ENCODE peak calls at places on chromosomes 1 and 21, in nine cellular contexts. One of them, this sample, is unnamed.
A peak's percentile ranks its signal among the peaks of the same experiment; 100 is the strongest.

GRCh38 chr21:44815852-44816628 is 1.8 kb downstream of the SUMO3 start:
- DNase-seq in neural progenitor cell: no peak
- DNase-seq in OCI-LY7: no peak
- DNase-seq in HCT116: no peak
- DNase-seq in GM23248: peak; percentile 16
- DNase-seq in GM23338: no peak
- DNase-seq in PC-3: no peak
- DNase-seq in SK-N-SH: peak; percentile 74
- DNase-seq in MM.1S: no peak
- DNase-seq in this sample: peak; percentile 31

GRCh38 chr1:43625063-43625780 is 24.7 kb upstream of the KDM4A start:
- DNase-seq in SK-N-SH: peak; percentile 7
- DNase-seq in PC-3: no peak
- DNase-seq in OCI-LY7: no peak
- DNase-seq in GM23248: no peak
- DNase-seq in neural progenitor cell: no peak
- DNase-seq in HCT116: no peak
- DNase-seq in GM23338: no peak
- DNase-seq in MM.1S: no peak
- DNase-seq in this sample: no peak

GRCh38 chr1:154715385-154715784 is 107.4 kb upstream of the ADAR start:
- DNase-seq in HCT116: no peak
- DNase-seq in GM23248: no peak
- DNase-seq in SK-N-SH: no peak
- DNase-seq in PC-3: no peak
- DNase-seq in OCI-LY7: no peak
- DNase-seq in MM.1S: no peak
- DNase-seq in GM23338: no peak
- DNase-seq in neural progenitor cell: no peak
- DNase-seq in this sample: no peak

GRCh38 chr1:204701229-204701628 is 15.7 kb upstream of the LRRN2 start:
- DNase-seq in OCI-LY7: no peak
- DNase-seq in GM23338: no peak
- DNase-seq in SK-N-SH: no peak
- DNase-seq in GM23248: no peak
- DNase-seq in PC-3: no peak
- DNase-seq in neural progenitor cell: no peak
- DNase-seq in MM.1S: no peak
- DNase-seq in HCT116: no peak
- DNase-seq in this sample: no peak

GRCh38 chr1:181318858-181319235 is 164.5 kb upstream of the CACNA1E start:
- DNase-seq in SK-N-SH: no peak
- DNase-seq in HCT116: no peak
- DNase-seq in OCI-LY7: no peak
- DNase-seq in GM23248: peak; percentile 70
- DNase-seq in GM23338: no peak
- DNase-seq in PC-3: no peak
- DNase-seq in neural progenitor cell: no peak
- DNase-seq in MM.1S: no peak
- DNase-seq in this sample: no peak

GRCh38 chr21:21165063-21165645 is 166.9 kb downstream of the NCAM2 start:
- DNase-seq in neural progenitor cell: no peak
- DNase-seq in HCT116: no peak
- DNase-seq in GM23338: no peak
- DNase-seq in PC-3: no peak
- DNase-seq in GM23248: peak; percentile 94
- DNase-seq in MM.1S: no peak
- DNase-seq in OCI-LY7: no peak
- DNase-seq in SK-N-SH: peak; percentile 14
- DNase-seq in this sample: no peak

GRCh38 chr21:37168666-37169065 is 95.6 kb downstream of the TTC3 start:
- DNase-seq in GM23248: no peak
- DNase-seq in HCT116: no peak
- DNase-seq in neural progenitor cell: no peak
- DNase-seq in GM23338: no peak
- DNase-seq in SK-N-SH: no peak
- DNase-seq in PC-3: no peak
- DNase-seq in OCI-LY7: no peak
- DNase-seq in MM.1S: no peak
- DNase-seq in this sample: no peak

GRCh38 chr1:220917535-220918209 is 38.4 kb downstream of the HLX start:
- DNase-seq in HCT116: no peak
- DNase-seq in PC-3: no peak
- DNase-seq in GM23248: no peak
- DNase-seq in SK-N-SH: no peak
- DNase-seq in OCI-LY7: no peak
- DNase-seq in MM.1S: no peak
- DNase-seq in neural progenitor cell: no peak
- DNase-seq in GM23338: no peak
- DNase-seq in this sample: no peak

GRCh38 chr1:113479713-113480676 is 89.7 kb downstream of the MAGI3 start:
- DNase-seq in PC-3: peak; percentile 20
- DNase-seq in GM23248: peak; percentile 1
- DNase-seq in HCT116: no peak
- DNase-seq in neural progenitor cell: no peak
- DNase-seq in MM.1S: no peak
- DNase-seq in GM23338: no peak
- DNase-seq in SK-N-SH: no peak
- DNase-seq in OCI-LY7: no peak
- DNase-seq in this sample: no peak

GRCh38 chr1:236534164-236534651 is 10.4 kb downstream of the LGALS8 start:
- DNase-seq in neural progenitor cell: no peak
- DNase-seq in MM.1S: no peak
- DNase-seq in OCI-LY7: no peak
- DNase-seq in SK-N-SH: no peak
- DNase-seq in PC-3: peak; percentile 36
- DNase-seq in GM23338: no peak
- DNase-seq in HCT116: no peak
- DNase-seq in GM23248: peak; percentile 90
- DNase-seq in this sample: no peak

GRCh38 chr21:36765229-36765628 is 66.3 kb downstream of the SIM2 start:
- DNase-seq in GM23248: peak; percentile 21
- DNase-seq in PC-3: no peak
- DNase-seq in GM23338: no peak
- DNase-seq in neural progenitor cell: no peak
- DNase-seq in OCI-LY7: no peak
- DNase-seq in MM.1S: no peak
- DNase-seq in HCT116: no peak
- DNase-seq in SK-N-SH: no peak
- DNase-seq in this sample: no peak

GRCh38 chr1:151888972-151889570 is 20.2 kb downstream of the THEM4 start:
- DNase-seq in GM23338: peak; percentile 65
- DNase-seq in OCI-LY7: peak; percentile 44
- DNase-seq in GM23248: peak; percentile 45
- DNase-seq in MM.1S: peak; percentile 47
- DNase-seq in HCT116: no peak
- DNase-seq in SK-N-SH: peak; percentile 23
- DNase-seq in PC-3: peak; percentile 62
- DNase-seq in neural progenitor cell: peak; percentile 7
- DNase-seq in this sample: peak; percentile 30

GRCh38 chr1:202836616-202837403 is 26.1 kb downstream of the PCAT6 start:
- DNase-seq in PC-3: peak; percentile 53
- DNase-seq in GM23338: peak; percentile 32
- DNase-seq in HCT116: no peak
- DNase-seq in GM23248: no peak
- DNase-seq in neural progenitor cell: no peak
- DNase-seq in MM.1S: no peak
- DNase-seq in SK-N-SH: no peak
- DNase-seq in OCI-LY7: no peak
- DNase-seq in this sample: no peak

DNA sequence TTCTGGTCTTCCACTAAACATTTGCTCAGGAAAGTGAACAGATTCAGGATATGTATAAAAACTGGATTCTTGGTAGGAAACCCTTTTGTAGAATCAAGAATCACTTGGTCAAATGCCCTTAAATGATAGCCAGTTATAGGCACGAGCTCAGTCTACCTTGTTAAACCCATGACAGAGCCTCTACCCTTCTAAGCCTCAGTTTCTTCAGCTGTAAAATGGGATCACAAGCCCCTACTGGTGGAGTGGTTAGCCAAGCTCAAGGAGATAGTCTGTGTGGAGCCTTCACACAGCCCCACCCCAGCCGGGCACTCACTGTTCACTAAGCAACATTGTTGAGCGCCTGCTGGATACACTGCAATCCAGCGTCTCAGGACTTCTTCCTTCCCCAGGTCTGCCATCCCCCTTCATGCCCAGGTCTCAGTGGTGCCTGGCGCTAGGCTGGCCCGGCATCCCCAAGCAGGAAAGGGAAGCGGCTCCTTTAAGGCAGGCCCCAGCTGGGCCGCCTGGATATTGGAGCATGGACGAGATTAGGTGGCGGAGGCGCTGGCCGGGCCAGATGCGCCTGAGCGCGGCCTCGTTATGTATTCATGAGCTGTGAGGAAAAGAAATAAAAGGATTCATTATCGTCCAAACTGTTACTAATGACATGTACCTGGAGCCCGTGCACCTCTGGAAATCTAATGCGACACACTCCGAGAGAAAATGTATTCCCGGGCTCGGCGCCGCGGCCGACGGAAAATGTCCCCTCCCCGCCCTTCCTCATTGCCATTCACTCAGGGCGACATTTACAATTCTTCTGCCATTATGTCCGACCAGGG is 75.5 kb downstream of the TAS1R2 start:
- DNase-seq in GM23248: peak; percentile 14
- DNase-seq in MM.1S: no peak
- DNase-seq in GM23338: peak; percentile 64
- DNase-seq in neural progenitor cell: peak; percentile 46
- DNase-seq in PC-3: no peak
- DNase-seq in OCI-LY7: no peak
- DNase-seq in HCT116: no peak
- DNase-seq in SK-N-SH: no peak
- DNase-seq in this sample: no peak
- H3K4me3 ChIP-seq in GM23248: no peak overlapping the region
- H3K4me3 ChIP-seq in MM.1S: no peak overlapping the region
- H3K4me3 ChIP-seq in GM23338: peak overlapping the region; percentile 69
- H3K4me3 ChIP-seq in neural progenitor cell: peak overlapping the region; percentile 34
- H3K4me3 ChIP-seq in PC-3: no peak overlapping the region
- H3K4me3 ChIP-seq in OCI-LY7: no peak overlapping the region
- H3K4me3 ChIP-seq in HCT116: no peak overlapping the region
- H3K4me3 ChIP-seq in SK-N-SH: no peak overlapping the region
- H3K4me3 ChIP-seq in this sample: no peak overlapping the region

GRCh38 chr1:244005455-244005854 is 45.6 kb upstream of the ZBTB18 start:
- DNase-seq in HCT116: no peak
- DNase-seq in SK-N-SH: no peak
- DNase-seq in OCI-LY7: no peak
- DNase-seq in PC-3: no peak
- DNase-seq in neural progenitor cell: no peak
- DNase-seq in GM23248: no peak
- DNase-seq in MM.1S: no peak
- DNase-seq in GM23338: no peak
- DNase-seq in this sample: no peak

GRCh38 chr1:244006961-244007360 is 44.1 kb upstream of the ZBTB18 start:
- DNase-seq in GM23248: no peak
- DNase-seq in PC-3: no peak
- DNase-seq in OCI-LY7: no peak
- DNase-seq in SK-N-SH: no peak
- DNase-seq in GM23338: no peak
- DNase-seq in HCT116: no peak
- DNase-seq in neural progenitor cell: no peak
- DNase-seq in MM.1S: no peak
- DNase-seq in this sample: no peak

GRCh38 chr1:244006381-244006901 is 44.6 kb upstream of the ZBTB18 start:
- DNase-seq in HCT116: no peak
- DNase-seq in PC-3: no peak
- DNase-seq in OCI-LY7: no peak
- DNase-seq in GM23248: no peak
- DNase-seq in GM23338: no peak
- DNase-seq in MM.1S: no peak
- DNase-seq in SK-N-SH: no peak
- DNase-seq in neural progenitor cell: no peak
- DNase-seq in this sample: no peak

GRCh38 chr1:244002721-244003120 is 48.4 kb upstream of the ZBTB18 start:
- DNase-seq in SK-N-SH: no peak
- DNase-seq in PC-3: no peak
- DNase-seq in GM23248: no peak
- DNase-seq in OCI-LY7: no peak
- DNase-seq in MM.1S: no peak
- DNase-seq in GM23338: no peak
- DNase-seq in neural progenitor cell: no peak
- DNase-seq in HCT116: no peak
- DNase-seq in this sample: no peak
- TF ChIP-seq EZH2phosphoT487 in SK-N-SH: no peak
- TF ChIP-seq EZH2phosphoT487 in PC-3: no peak
- TF ChIP-seq EZH2phosphoT487 in GM23248: no peak
- TF ChIP-seq EZH2phosphoT487 in OCI-LY7: no peak
- TF ChIP-seq EZH2phosphoT487 in MM.1S: no peak
- TF ChIP-seq EZH2phosphoT487 in GM23338: no peak
- TF ChIP-seq EZH2phosphoT487 in neural progenitor cell: no peak
- TF ChIP-seq EZH2phosphoT487 in HCT116: no peak
- TF ChIP-seq EZH2phosphoT487 in this sample: no peak

DNA sequence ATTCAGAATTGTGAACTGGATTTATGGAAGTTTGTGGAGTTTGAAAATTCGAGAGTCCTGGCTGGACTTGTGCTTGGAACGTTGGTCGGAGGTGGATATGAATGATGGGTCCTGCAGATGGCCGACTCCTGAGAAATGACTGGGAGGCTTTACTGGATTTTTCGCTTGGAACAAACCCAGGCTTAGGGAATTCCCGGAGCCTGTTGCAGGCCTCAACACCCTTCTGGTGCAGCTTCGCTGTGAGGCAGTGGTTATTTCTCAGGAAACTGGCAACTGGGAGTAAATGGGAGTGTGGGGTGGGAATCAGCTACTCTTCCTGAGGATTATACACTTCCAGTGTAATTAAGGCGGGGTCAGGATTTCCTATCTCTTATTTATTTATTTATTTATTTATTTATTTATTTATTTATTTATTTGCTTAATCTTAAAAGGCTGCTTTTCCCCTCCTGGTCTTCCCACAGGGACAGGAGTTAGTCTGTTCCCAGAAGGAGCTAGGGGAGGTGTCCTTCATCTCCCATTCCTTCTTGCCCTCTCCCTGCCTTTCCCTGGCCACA is 21.1 kb downstream of the MAPKAPK2 start:
- DNase-seq in neural progenitor cell: no peak
- DNase-seq in GM23338: no peak
- DNase-seq in GM23248: peak; percentile 50
- DNase-seq in HCT116: no peak
- DNase-seq in MM.1S: no peak
- DNase-seq in PC-3: no peak
- DNase-seq in OCI-LY7: no peak
- DNase-seq in SK-N-SH: no peak
- DNase-seq in this sample: no peak
- H3K4me3 ChIP-seq in neural progenitor cell: peak overlapping the region; percentile 25
- H3K4me3 ChIP-seq in GM23338: no peak overlapping the region
- H3K4me3 ChIP-seq in GM23248: peak overlapping the region; percentile 36
- H3K4me3 ChIP-seq in HCT116: no peak overlapping the region
- H3K4me3 ChIP-seq in MM.1S: no peak overlapping the region
- H3K4me3 ChIP-seq in PC-3: no peak overlapping the region
- H3K4me3 ChIP-seq in OCI-LY7: no peak overlapping the region
- H3K4me3 ChIP-seq in SK-N-SH: no peak overlapping the region
- H3K4me3 ChIP-seq in this sample: no peak overlapping the region

DNA sequence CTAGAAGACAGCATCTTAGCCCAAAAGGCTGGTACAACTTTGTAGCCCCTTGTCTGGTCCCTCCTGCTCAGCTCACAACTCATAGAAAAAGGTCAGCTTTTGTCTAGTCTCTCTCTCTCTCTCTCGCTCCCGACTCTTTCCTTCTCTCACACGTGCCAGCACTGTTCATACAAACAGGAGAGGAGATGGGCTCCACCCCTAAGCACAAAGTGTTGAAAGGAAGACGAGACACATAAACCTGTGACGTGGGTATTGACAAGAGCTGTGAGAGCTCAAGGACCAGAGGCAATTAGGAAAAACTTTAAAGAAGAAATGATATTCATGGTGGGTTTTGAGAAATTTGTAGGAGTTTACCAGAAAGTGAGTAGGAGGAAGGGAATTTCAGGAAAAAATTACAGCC is 23.6 kb upstream of the KCNC4 start:
- DNase-seq in neural progenitor cell: no peak
- DNase-seq in GM23248: no peak
- DNase-seq in SK-N-SH: no peak
- DNase-seq in PC-3: no peak
- DNase-seq in OCI-LY7: no peak
- DNase-seq in GM23338: no peak
- DNase-seq in MM.1S: no peak
- DNase-seq in HCT116: no peak
- DNase-seq in this sample: no peak
- TF ChIP-seq EZH2phosphoT487 in neural progenitor cell: no peak
- TF ChIP-seq EZH2phosphoT487 in GM23248: no peak
- TF ChIP-seq EZH2phosphoT487 in SK-N-SH: no peak
- TF ChIP-seq EZH2phosphoT487 in PC-3: no peak
- TF ChIP-seq EZH2phosphoT487 in OCI-LY7: no peak
- TF ChIP-seq EZH2phosphoT487 in GM23338: no peak
- TF ChIP-seq EZH2phosphoT487 in MM.1S: no peak
- TF ChIP-seq EZH2phosphoT487 in HCT116: no peak
- TF ChIP-seq EZH2phosphoT487 in this sample: no peak